ENCODE peak calls at places on chromosome X, in five cellular contexts. K is K562, R is A549, N is HepG2, G is upper lobe of left lung. O is an unnamed sample. For H3K4me1, the result is how much of the 10 kb centered on the place peaks cover.

GRCh38 chrX:82196866-82197265 is 995.0 kb downstream of the SH3BGRL start:
- ATAC-seq in K (no peak), R (no peak), N (no peak), G (no peak), O (no peak)

GRCh38 chrX:111394581-111394980 is 17.4 kb downstream of the DCX start:
- ATAC-seq in K (no peak), R (no peak), N (no peak), G (no peak), O (no peak)

GRCh38 chrX:23766650-23767551 is 16.1 kb upstream of the SAT1 start:
- ATAC-seq in K (no peak), R (peak), N (no peak), G (no peak), O (no peak)

GRCh38 chrX:63930140-63930539 is 145.1 kb upstream of the ARHGEF9 start:
- ATAC-seq in K (no peak), R (peak), N (no peak), G (no peak), O (no peak)

GRCh38 chrX:71563921-71564320 is 14.3 kb upstream of the GCNA start:
- ATAC-seq in K (no peak), R (no peak), N (no peak), G (no peak), O (no peak)

GRCh38 chrX:3815896-3816664 is 102.6 kb upstream of the PRKX start:
- ATAC-seq in K (peak), R (peak), N (peak), G (peak), O (no peak)

GRCh38 chrX:134761788-134762187 is 103.5 kb upstream of the PLAC1 start:
- ATAC-seq in K (peak), R (peak), N (peak), G (no peak), O (no peak)

GRCh38 chrX:136476501-136476900 is 11.2 kb upstream of the BRS3 start:
- ATAC-seq in K (no peak), R (no peak), N (no peak), G (no peak), O (no peak)

GRCh38 chrX:84362184-84362838 is 139.9 kb downstream of the HDX start:
- ATAC-seq in K (no peak), R (no peak), N (no peak), G (no peak), O (peak)

GRCh38 chrX:136708348-136708747 is 60.4 kb downstream of the CD40LG start:
- ATAC-seq in K (peak), R (peak), N (peak), G (no peak), O (no peak)

GRCh38 chrX:153906126-153906917 is 1.8 kb downstream of the AVPR2 start:
- ATAC-seq in K (no peak), R (no peak), N (no peak), G (no peak), O (no peak)

GRCh38 chrX:149877636-149878035 is 3.3 kb upstream of the MAGEA8 start:
- ATAC-seq in K (no peak), R (no peak), N (no peak), G (no peak), O (no peak)

GRCh38 chrX:47723689-47724088 is 64.7 kb upstream of the UXT start:
- ATAC-seq in K (peak), R (no peak), N (peak), G (no peak), O (no peak)

GRCh38 chrX:109537324-109537665 is 651 bp downstream of the NXT2 start:
- ATAC-seq in K (peak), R (peak), N (peak), G (peak), O (peak)

GRCh38 chrX:42818151-42818921 is 40.4 kb upstream of the PPP1R2C start:
- ATAC-seq in K (no peak), R (no peak), N (no peak), G (no peak), O (no peak)

GRCh38 chrX:12441376-12442128 is 303.3 kb downstream of the FRMPD4 start:
- ATAC-seq in K (no peak), R (no peak), N (no peak), G (no peak), O (no peak)

GRCh38 chrX:108614616-108615015 is 121.7 kb downstream of the IRS4 start:
- ATAC-seq in K (no peak), R (no peak), N (no peak), G (no peak), O (no peak)

GRCh38 chrX:34656842-34657780 is at the start of gene TMEM47:
- ATAC-seq in K (peak), R (peak), N (no peak), G (peak), O (peak)

GRCh38 chrX:45697591-45697990 is 496.9 kb upstream of the DIPK2B start:
- ATAC-seq in K (no peak), R (no peak), N (no peak), G (peak), O (peak)

GRCh38 chrX:37787353-37787869 is 7.6 kb downstream of the CYBB start:
- ATAC-seq in K (no peak), R (no peak), N (no peak), G (peak), O (peak)

DNA sequence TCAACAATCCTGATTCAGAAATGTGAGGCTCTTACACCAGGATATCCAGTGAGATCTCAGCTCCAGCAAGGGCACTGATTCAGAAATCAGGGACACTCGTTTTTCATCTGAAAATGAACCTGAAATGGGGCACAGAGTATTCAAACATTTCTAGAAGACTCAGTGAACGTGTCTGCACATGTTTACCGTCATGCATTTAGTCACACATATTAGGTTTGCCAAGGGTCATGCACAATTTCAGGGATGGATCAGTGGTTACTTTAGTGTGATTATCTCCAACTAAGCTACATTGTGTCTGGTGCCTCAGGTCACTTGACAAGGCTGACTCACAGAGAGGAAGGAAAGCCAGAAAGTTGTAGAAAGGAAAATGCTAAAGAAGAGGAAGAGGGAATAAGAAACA is 33.6 kb upstream of the SPANXN2 start:
- ATAC-seq in K (no peak), R (no peak), N (no peak), G (no peak), O (no peak)
- TF ChIP-seq EP300 in K (no peak), R (no peak), N (no peak), G (no peak), O (no peak)

DNA sequence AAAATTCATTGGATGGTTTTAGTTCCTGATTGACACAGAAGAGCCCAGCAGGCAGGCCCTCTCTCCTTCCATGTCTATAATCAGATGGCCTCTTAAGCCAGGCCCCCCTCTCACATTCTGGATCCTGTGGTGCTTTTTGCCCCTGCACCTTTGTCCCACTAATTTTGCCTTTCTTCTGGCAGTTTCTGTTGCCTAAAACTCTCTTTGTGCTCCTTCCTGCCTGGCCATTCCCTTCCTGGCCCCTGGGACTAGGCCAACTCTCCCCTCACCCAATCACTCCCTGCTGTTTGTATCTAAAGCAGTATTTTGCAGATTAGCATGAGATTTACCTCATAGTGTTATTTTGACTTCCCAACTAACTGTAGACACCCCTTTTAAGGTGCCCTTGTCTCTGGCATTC is 42.7 kb upstream of the DDX3X start:
- ATAC-seq in K (no peak), R (no peak), N (no peak), G (no peak), O (no peak)
- H3K4me1 ChIP-seq in K (under half), R (under half), N (under half), G (under half), O (under half)

GRCh38 chrX:49878128-49878833 is 1.0 kb upstream of the USP27X start:
- ATAC-seq in K (peak), R (no peak), N (peak), G (peak), O (peak)

GRCh38 chrX:49880668-49881067 is 1.4 kb downstream of the USP27X start:
- ATAC-seq in K (no peak), R (no peak), N (no peak), G (no peak), O (no peak)

GRCh38 chrX:49879656-49880277 is 483 bp downstream of the USP27X start:
- ATAC-seq in K (peak), R (peak), N (peak), G (peak), O (peak)

GRCh38 chrX:49877397-49878101 is 1.7 kb upstream of the USP27X start:
- ATAC-seq in K (no peak), R (no peak), N (peak), G (no peak), O (no peak)

GRCh38 chrX:49878834-49879655 is at the start of gene USP27X:
- ATAC-seq in K (peak), R (peak), N (peak), G (peak), O (peak)
- TF ChIP-seq EP300 in K (no peak), R (no peak), N (no peak), G (no peak), O (no peak)

DNA sequence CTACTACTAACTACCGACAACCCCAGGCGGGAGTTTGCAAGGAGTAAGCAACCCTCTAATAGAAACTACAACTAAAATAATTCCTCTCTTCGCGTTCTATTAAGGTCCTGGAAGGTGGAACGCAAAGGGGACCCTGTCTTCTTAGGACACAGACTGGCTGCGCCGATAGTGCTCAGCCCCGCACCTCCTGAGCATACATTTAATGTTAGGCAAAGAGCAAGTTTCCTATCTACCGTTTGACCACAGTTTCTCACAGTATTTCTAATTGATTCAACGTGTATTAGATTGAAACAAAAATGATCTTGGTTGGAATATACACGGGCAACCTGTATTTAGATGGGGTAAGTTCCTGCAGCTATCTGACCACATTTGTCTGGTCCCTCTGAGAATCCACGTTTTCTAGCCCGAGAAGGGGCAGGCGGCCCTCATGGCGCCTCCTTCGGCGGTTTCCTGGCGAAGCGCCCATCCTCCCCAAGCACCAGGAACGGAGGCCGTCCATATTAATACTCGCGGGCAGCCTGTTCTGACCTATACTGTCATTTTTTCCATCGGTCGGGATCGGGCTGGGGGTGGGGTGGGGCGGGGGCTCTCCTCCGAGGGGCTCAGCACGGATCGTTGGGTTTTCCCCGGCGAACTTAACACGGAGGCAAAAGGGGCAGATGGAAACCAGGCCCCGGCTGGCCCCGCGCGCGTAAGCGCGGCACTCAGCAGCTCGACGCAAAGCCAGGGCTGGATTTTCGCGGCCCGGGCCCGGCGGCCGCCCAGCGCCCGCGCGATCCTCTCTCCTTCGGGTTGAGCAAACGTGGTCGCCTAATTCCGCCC is 77.0 kb upstream of the BCOR start:
- ATAC-seq in K (peak), R (peak), N (peak), G (peak), O (peak)
- H3K4me1 ChIP-seq in K (half or more), R (under half), N (half or more), G (under half), O (under half)

DNA sequence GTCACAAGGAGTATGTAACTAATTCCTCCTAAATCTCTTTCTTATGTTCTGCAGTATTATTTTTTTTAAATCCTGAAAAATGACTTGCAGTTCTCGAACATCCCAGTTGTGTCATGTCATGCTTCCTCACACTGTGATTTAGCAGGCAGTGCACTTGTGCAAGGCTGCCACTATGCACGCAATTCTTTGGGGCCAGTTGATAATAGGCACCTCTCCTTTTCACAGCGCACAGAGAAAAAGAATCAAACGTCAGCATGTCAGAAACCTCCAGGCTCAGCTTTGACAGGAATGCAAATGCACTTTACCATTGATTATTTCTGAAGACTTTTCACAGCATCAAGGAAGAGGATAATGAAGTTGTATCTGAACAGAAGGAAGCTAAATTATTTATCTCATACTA is 62.9 kb downstream of the FGF13 start:
- ATAC-seq in K (no peak), R (no peak), N (no peak), G (no peak), O (no peak)
- TF ChIP-seq EP300 in K (no peak), R (no peak), N (no peak), G (no peak), O (no peak)

GRCh38 chrX:73916931-73917657 is 354.1 kb downstream of the CHIC1 start:
- ATAC-seq in K (no peak), R (peak), N (no peak), G (no peak), O (no peak)
- H3K4me1 ChIP-seq in K (under half), R (under half), N (under half), G (under half), O (under half)